ENCODE peak calls at places on chromosomes 13 and 19, in six cellular contexts. O is heart left ventricle, Z is left ventricle myocardium inferior, Y is neural crest cell, G is mammary epithelial cell, V is activated B cell treated with CpG ODN at 0.5 μM for 24 hours. D is an unnamed sample.

GRCh38 chr13:107964356-107964755 is 251.0 kb downstream of the LIG4 start:
- DNase-seq in Z (no peak), Y (no peak), G (no peak), V (no peak), O (no peak), D (no peak)

GRCh38 chr13:109331898-109332297 is 454.5 kb downstream of the IRS2 start:
- DNase-seq in Z (no peak), V (no peak), G (no peak), Y (no peak), O (no peak), D (no peak)

GRCh38 chr19:50431343-50432220 is 1.1 kb upstream of the MYBPC2 start:
- DNase-seq in Y (peak), Z (peak), O (peak), V (peak), G (peak), D (peak)

GRCh38 chr13:50643055-50643454 is 200.4 kb downstream of the DLEU7 start:
- DNase-seq in Z (no peak), G (no peak), V (no peak), Y (no peak), O (no peak), D (no peak)

GRCh38 chr13:59318320-59318930 is 845.3 kb downstream of the DIAPH3 start:
- DNase-seq in G (peak), O (peak), V (no peak), Y (peak), Z (peak), D (peak)

GRCh38 chr19:13530720-13531119 is 24.4 kb upstream of the CACNA1A start:
- DNase-seq in Y (no peak), Z (no peak), V (no peak), O (no peak), G (no peak), D (no peak)

GRCh38 chr13:76846363-76846762 is 39.8 kb downstream of the KCTD12 start:
- DNase-seq in V (no peak), Z (no peak), Y (no peak), G (no peak), O (no peak), D (no peak)

GRCh38 chr19:32651729-32652140 is 23.2 kb downstream of the ANKRD27 start:
- DNase-seq in V (no peak), Y (peak), O (peak), Z (peak), G (no peak), D (peak)

GRCh38 chr13:26502826-26503225 is 54.7 kb upstream of the WASF3 start:
- DNase-seq in G (peak), Z (no peak), V (no peak), O (peak), Y (no peak), D (no peak)

GRCh38 chr19:3055741-3056453 is 6.4 kb downstream of the TLE5 start:
- DNase-seq in O (no peak), Z (no peak), V (no peak), G (peak), Y (no peak), D (no peak)

GRCh38 chr19:41792513-41793413 is 3.6 kb upstream of the CEACAM3 start:
- DNase-seq in G (peak), Z (peak), O (peak), V (peak), Y (peak), D (peak)

GRCh38 chr19:13190781-13191540 is 40.8 kb downstream of the IER2 start:
- DNase-seq in Z (no peak), O (no peak), V (no peak), Y (no peak), G (no peak), D (no peak)

GRCh38 chr19:55437410-55437809 is 5.7 kb downstream of the SHISA7 start:
- DNase-seq in Y (peak), Z (peak), G (peak), O (peak), V (no peak), D (peak)

GRCh38 chr13:49110122-49110831 is 109.9 kb upstream of the MLNR start:
- DNase-seq in G (peak), Y (peak), O (peak), V (peak), Z (peak), D (peak)

GRCh38 chr19:5971714-5972354 is 6.1 kb downstream of the RANBP3 start:
- DNase-seq in G (no peak), V (no peak), Z (no peak), Y (no peak), O (no peak), D (no peak)

GRCh38 chr13:85278851-85279250 is 520.4 kb downstream of the SLITRK6 start:
- DNase-seq in Y (no peak), Z (no peak), G (no peak), O (no peak), V (no peak), D (no peak)

GRCh38 chr19:44142014-44142523 is 715 bp downstream of the ZNF234 start:
- DNase-seq in Y (no peak), V (no peak), O (peak), Z (no peak), G (peak), D (no peak)

GRCh38 chr19:6718741-6719539 is 1.5 kb downstream of the C3 start:
- DNase-seq in O (no peak), Z (no peak), G (peak), Y (no peak), V (no peak), D (no peak)

GRCh38 chr19:39645800-39646411 is 9.8 kb upstream of the LGALS16 start:
- DNase-seq in G (no peak), Y (peak), V (no peak), Z (no peak), O (no peak), D (no peak)

GRCh38 chr19:38270587-38271167 is 6.3 kb downstream of the SPINT2 start:
- DNase-seq in G (no peak), V (no peak), Y (no peak), Z (no peak), O (no peak), D (no peak)

GRCh38 chr13:40330950-40331349 is 335.5 kb downstream of the FOXO1 start:
- DNase-seq in O (no peak), Z (no peak), Y (no peak), G (peak), V (no peak), D (no peak)

GRCh38 chr13:71290963-71291937 is 575.8 kb downstream of the DACH1 start:
- DNase-seq in G (peak), Z (no peak), Y (no peak), O (peak), V (no peak), D (no peak)

GRCh38 chr19:13747098-13747453 is 17.2 kb upstream of the MRI1 start:
- DNase-seq in V (no peak), Z (no peak), G (no peak), Y (no peak), O (no peak), D (no peak)

GRCh38 chr13:98576215-98576945 is 527 bp downstream of the STK24 start:
- DNase-seq in V (peak), O (peak), Z (peak), G (peak), Y (peak), D (peak)

GRCh38 chr13:83182845-83183244 is 699.4 kb downstream of the SLITRK1 start:
- DNase-seq in G (no peak), O (no peak), V (no peak), Y (no peak), Z (no peak), D (no peak)

GRCh38 chr19:17337675-17338439 is 504 bp downstream of the GTPBP3 start:
- DNase-seq in Z (no peak), Y (no peak), G (peak), O (no peak), V (no peak), D (no peak)

GRCh38 chr19:34428549-34429285 is 536 bp downstream of the UBA2 start:
- DNase-seq in G (peak), V (no peak), Z (peak), O (peak), Y (no peak), D (peak)

GRCh38 chr19:44807652-44808462 is 1.0 kb upstream of the BCAM start:
- DNase-seq in O (no peak), V (no peak), Z (no peak), G (peak), Y (peak), D (peak)

GRCh38 chr13:80168089-80168850 is 172.7 kb downstream of the SPRY2 start:
- DNase-seq in Y (no peak), O (no peak), V (no peak), Z (no peak), G (peak), D (no peak)

GRCh38 chr13:26168835-26169234 is 53.3 kb downstream of the RNF6 start:
- DNase-seq in G (no peak), Y (no peak), O (no peak), Z (no peak), V (no peak), D (no peak)

GRCh38 chr19:4266253-4267000 is 12.6 kb upstream of the SHD start:
- DNase-seq in Y (no peak), G (no peak), Z (no peak), V (no peak), O (no peak), D (no peak)

GRCh38 chr19:4264812-4265211 is 14.3 kb upstream of the SHD start:
- DNase-seq in O (no peak), V (no peak), Y (no peak), G (no peak), Z (no peak), D (no peak)

GRCh38 chr19:4268816-4269430 is 10.1 kb upstream of the SHD start:
- DNase-seq in Z (no peak), G (no peak), V (no peak), Y (no peak), O (no peak), D (no peak)

GRCh38 chr19:4267101-4267900 is 11.8 kb upstream of the SHD start:
- DNase-seq in V (peak), Z (peak), O (peak), Y (peak), G (peak), D (peak)

GRCh38 chr19:4267901-4268815 is 10.9 kb upstream of the SHD start:
- DNase-seq in G (no peak), Y (no peak), V (no peak), O (no peak), Z (no peak), D (no peak)
- TF ChIP-seq CTCF in G (no peak), Y (no peak), V (no peak), O (no peak), Z (peak), D (peak)

DNA sequence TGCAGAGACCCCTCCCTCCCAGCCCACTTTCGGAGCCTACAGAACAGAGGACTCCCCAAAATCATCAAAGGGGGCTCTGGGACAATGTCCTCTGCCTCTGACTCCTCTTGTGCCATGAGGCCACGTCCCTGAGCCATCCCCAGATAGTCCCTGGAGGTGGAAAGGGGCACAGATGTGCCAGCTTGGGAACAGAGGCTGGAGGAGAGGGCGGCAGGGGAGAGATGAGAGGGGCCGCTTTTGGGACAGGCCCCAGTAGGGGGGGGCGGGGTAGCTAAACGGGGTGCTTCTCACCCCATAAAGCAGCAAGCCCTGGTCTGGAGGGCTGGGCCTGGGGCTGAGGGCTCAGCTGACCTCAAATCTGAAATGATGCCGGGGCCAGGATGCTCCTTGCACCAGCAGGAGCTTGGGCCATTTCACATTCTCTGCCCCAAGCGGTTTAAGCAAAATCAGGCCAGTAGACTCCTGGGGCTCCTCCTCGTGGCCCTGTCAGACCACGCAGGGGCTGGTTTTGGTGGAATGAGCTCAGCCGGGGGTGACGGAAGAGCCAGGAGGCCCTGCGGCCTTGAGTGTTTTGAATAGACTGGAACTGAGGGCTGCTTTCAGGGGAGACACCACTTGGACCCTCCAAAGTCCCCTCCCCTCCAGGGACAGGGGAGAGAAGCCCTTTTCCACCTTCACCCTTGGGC is 27.1 kb downstream of the ONECUT3 start:
- DNase-seq in Z (no peak), O (no peak), Y (no peak), G (no peak), V (no peak), D (no peak)
- TF ChIP-seq CTCF in Z (no peak), O (no peak), Y (peak), G (peak), V (no peak), D (no peak)

GRCh38 chr19:18855647-18856384 is 24.1 kb downstream of the UPF1 start:
- DNase-seq in O (no peak), Y (no peak), Z (no peak), G (no peak), V (no peak), D (no peak)

GRCh38 chr19:18858906-18859646 is 27.3 kb downstream of the UPF1 start:
- DNase-seq in G (no peak), Y (no peak), V (no peak), Z (no peak), O (no peak), D (no peak)

GRCh38 chr19:18854982-18855381 is 23.2 kb downstream of the UPF1 start:
- DNase-seq in Z (no peak), G (no peak), O (no peak), V (no peak), Y (no peak), D (no peak)

GRCh38 chr19:18857223-18857622 is 25.5 kb downstream of the UPF1 start:
- DNase-seq in Z (no peak), O (no peak), Y (no peak), V (no peak), G (no peak), D (no peak)

GRCh38 chr19:18856385-18857126 is 24.8 kb downstream of the UPF1 start:
- DNase-seq in O (no peak), Y (no peak), V (no peak), G (peak), Z (no peak), D (peak)
- TF ChIP-seq CTCF in O (no peak), Y (peak), V (no peak), G (peak), Z (no peak), D (no peak)

GRCh38 chr13:100630564-100630963 is 42.0 kb upstream of the GGACT start:
- DNase-seq in V (no peak), G (no peak), Y (peak), Z (no peak), O (no peak), D (no peak)
- TF ChIP-seq CTCF in V (no peak), G (no peak), Y (no peak), Z (no peak), O (no peak), D (no peak)

GRCh38 chr13:110683203-110683883 is 22.6 kb downstream of the CARS2 start:
- DNase-seq in Z (no peak), O (no peak), Y (no peak), V (no peak), G (peak), D (no peak)
- TF ChIP-seq CTCF in Z (peak), O (peak), Y (peak), V (no peak), G (peak), D (peak)

DNA sequence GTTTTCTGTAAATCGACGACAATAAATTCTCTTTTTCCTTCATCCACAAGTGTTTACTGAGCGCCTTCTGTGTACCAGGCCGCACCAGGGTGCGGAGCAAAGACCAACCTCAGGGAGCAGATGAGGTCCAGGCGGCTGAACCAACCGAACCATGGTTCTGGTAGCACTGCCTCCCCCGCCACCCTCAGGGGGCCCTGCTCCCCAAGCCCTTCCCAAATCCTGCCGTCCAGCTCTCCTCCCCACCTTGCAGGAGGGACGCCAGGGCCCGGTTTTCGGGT is 5.1 kb downstream of the RNF225 start:
- DNase-seq in Z (no peak), Y (no peak), G (no peak), O (no peak), V (no peak), D (no peak)
- TF ChIP-seq CTCF in Z (no peak), Y (no peak), G (no peak), O (no peak), V (no peak), D (no peak)

GRCh38 chr19:30226464-30227070 is 145.6 kb upstream of the ZNF536 start:
- DNase-seq in O (no peak), G (no peak), Z (no peak), V (no peak), Y (peak), D (peak)

GRCh38 chr19:30228113-30228725 is 144.0 kb upstream of the ZNF536 start:
- DNase-seq in V (no peak), G (no peak), Z (no peak), Y (peak), O (no peak), D (peak)

GRCh38 chr19:30227071-30227621 is 145.0 kb upstream of the ZNF536 start:
- DNase-seq in G (no peak), V (no peak), O (no peak), Y (peak), Z (no peak), D (no peak)

GRCh38 chr19:30228726-30229523 is 143.3 kb upstream of the ZNF536 start:
- DNase-seq in V (no peak), Z (no peak), O (no peak), G (no peak), Y (peak), D (peak)

GRCh38 chr19:30227661-30228112 is 144.5 kb upstream of the ZNF536 start:
- DNase-seq in G (peak), V (peak), Z (peak), O (peak), Y (peak), D (peak)
- TF ChIP-seq CTCF in G (peak), V (no peak), Z (peak), O (peak), Y (peak), D (peak)

GRCh38 chr19:54137913-54138776 is 583 bp downstream of the CNOT3 start:
- DNase-seq in Y (no peak), V (no peak), G (no peak), Z (no peak), O (no peak), D (peak)
- TF ChIP-seq CTCF in Y (peak), V (no peak), G (peak), Z (peak), O (no peak), D (peak)